ENCODE peak calls at places on chromosomes 16 and 17, in four cellular contexts. Y is activated CD4-positive, alpha-beta T cell treated with anti-CD3 and anti-CD28 coated beads, Interleukin-2, amount 10 ng/mL, durations not matched to agents 24 days and 14 days; C is kidney tubule cell; G is endothelial cell. V is an unnamed sample.

GRCh38 chr17:2542056-2542455 is 30.4 kb upstream of the METTL16 start:
- DNase-seq in Y (no peak), C (no peak), G (no peak), V (no peak)

GRCh38 chr16:21260870-21261791 is 17.0 kb downstream of the CRYM start:
- DNase-seq in Y (no peak), C (peak; percentile 89), G (no peak), V (no peak)

GRCh38 chr17:66548158-66548557 is 245.7 kb downstream of the PRKCA start:
- DNase-seq in Y (peak; percentile 78), C (peak; percentile 63), G (no peak), V (no peak)

GRCh38 chr17:55219939-55220338 is 44.8 kb upstream of the HLF start:
- DNase-seq in Y (no peak), C (no peak), G (no peak), V (no peak)

GRCh38 chr17:31394544-31394943 is 3.1 kb downstream of the RAB11FIP4 start:
- DNase-seq in Y (peak; percentile 87), C (peak; percentile 55), G (peak; percentile 81), V (peak; percentile 30)

GRCh38 chr16:27959914-27960313 is 103.6 kb downstream of the GSG1L start:
- DNase-seq in Y (no peak), C (no peak), G (no peak), V (no peak)

GRCh38 chr16:89764711-89765201 is 43.4 kb downstream of the ZNF276 start:
- DNase-seq in Y (peak; percentile 77), C (peak; percentile 8), G (no peak), V (no peak)

GRCh38 chr17:78781339-78782304 is at the start of gene CYTH1:
- DNase-seq in Y (peak; percentile 86), C (peak; percentile 39), G (peak; percentile 58), V (peak; percentile 44)

GRCh38 chr16:74743668-74744299 is 30.8 kb downstream of the FA2H start:
- DNase-seq in Y (no peak), C (peak; percentile 99), G (no peak), V (peak; percentile 62)

GRCh38 chr16:83420206-83420760 is 387.5 kb upstream of the HSBP1 start:
- DNase-seq in Y (no peak), C (peak; percentile 40), G (peak; percentile 22), V (peak; percentile 6)

GRCh38 chr17:17605747-17606083 is 14.2 kb upstream of the PEMT start:
- DNase-seq in Y (no peak), C (no peak), G (no peak), V (no peak)

GRCh38 chr16:27929818-27930217 is 133.7 kb downstream of the GSG1L start:
- DNase-seq in Y (no peak), C (no peak), G (no peak), V (no peak)

GRCh38 chr17:77738666-77739531 is 219.6 kb upstream of the TNRC6C start:
- DNase-seq in Y (no peak), C (no peak), G (no peak), V (no peak)

GRCh38 chr17:38464723-38465419 is 36.6 kb downstream of the ARHGAP23 start:
- DNase-seq in Y (no peak), C (peak; percentile 67), G (no peak), V (peak; percentile 5)

GRCh38 chr17:51427259-51428255 is 167.2 kb downstream of the UTP18 start:
- DNase-seq in Y (peak; percentile 93), C (peak; percentile 20), G (peak; percentile 12), V (no peak)

GRCh38 chr17:68606451-68607307 is 5.5 kb upstream of the FAM20A start:
- DNase-seq in Y (no peak), C (no peak), G (no peak), V (no peak)

GRCh38 chr16:64475627-64476351 is 646.1 kb downstream of the CDH11 start:
- DNase-seq in Y (no peak), C (no peak), G (no peak), V (no peak)

GRCh38 chr17:16122697-16123434 is 92.5 kb downstream of the NCOR1 start:
- DNase-seq in Y (peak; percentile 42), C (peak; percentile 44), G (no peak), V (no peak)

GRCh38 chr17:10069301-10069700 is 129.1 kb downstream of the GAS7 start:
- DNase-seq in Y (no peak), C (no peak), G (no peak), V (no peak)

GRCh38 chr16:69482410-69482951 is 58.1 kb downstream of the CYB5B start:
- DNase-seq in Y (no peak), C (no peak), G (peak; percentile 38), V (no peak)

GRCh38 chr16:85819245-85819644 is 19.8 kb downstream of the COX4I1 start:
- DNase-seq in Y (peak; percentile 95), C (peak; percentile 77), G (peak; percentile 89), V (peak; percentile 85)

GRCh38 chr16:54636221-54636793 is 294.4 kb upstream of the IRX5 start:
- DNase-seq in Y (no peak), C (no peak), G (no peak), V (no peak)

GRCh38 chr17:45310380-45311324 is 6.2 kb downstream of the MAP3K14 start:
- DNase-seq in Y (no peak), C (no peak), G (no peak), V (no peak)

GRCh38 chr16:58730724-58731370 is 3.3 kb downstream of the GOT2 start:
- DNase-seq in Y (no peak), C (no peak), G (no peak), V (no peak)

V was measured in HEK293T.